ENCODE peak calls at places on chromosomes 2 and 18, in six cellular contexts. One of them, this sample, is unnamed.
A peak's percentile ranks its signal among the peaks of the same experiment; 100 is the strongest.

GRCh38 chr2:110804915-110805314 is 72.5 kb downstream of the ACOXL start:
- DNase-seq in MM.1S: no peak
- DNase-seq in OCI-LY7: no peak
- DNase-seq in body of pancreas: no peak
- DNase-seq in breast epithelium: no peak
- DNase-seq in B cell: peak; percentile 71
- DNase-seq in this sample: peak; percentile 72

GRCh38 chr2:116510117-116510671 is 1304.3 kb upstream of the DDX18 start:
- DNase-seq in MM.1S: peak; percentile 63
- DNase-seq in OCI-LY7: peak; percentile 27
- DNase-seq in body of pancreas: no peak
- DNase-seq in breast epithelium: no peak
- DNase-seq in B cell: no peak
- DNase-seq in this sample: peak; percentile 5

GRCh38 chr2:37168217-37168981 is 11.6 kb upstream of the EIF2AK2 start:
- DNase-seq in MM.1S: peak; percentile 51
- DNase-seq in OCI-LY7: peak; percentile 60
- DNase-seq in body of pancreas: peak; percentile 24
- DNase-seq in breast epithelium: no peak
- DNase-seq in B cell: no peak
- DNase-seq in this sample: peak; percentile 82

GRCh38 chr2:48551548-48551947 is 21.6 kb downstream of the STON1 start:
- DNase-seq in MM.1S: no peak
- DNase-seq in OCI-LY7: no peak
- DNase-seq in body of pancreas: no peak
- DNase-seq in breast epithelium: peak; percentile 23
- DNase-seq in B cell: no peak
- DNase-seq in this sample: no peak

GRCh38 chr18:43383031-43383430 is 105.7 kb upstream of the SYT4 start:
- DNase-seq in MM.1S: no peak
- DNase-seq in OCI-LY7: no peak
- DNase-seq in body of pancreas: no peak
- DNase-seq in breast epithelium: no peak
- DNase-seq in B cell: no peak
- DNase-seq in this sample: no peak

GRCh38 chr18:67513285-67513684 is 3.2 kb downstream of the DSEL start:
- DNase-seq in MM.1S: peak; percentile 19
- DNase-seq in OCI-LY7: no peak
- DNase-seq in body of pancreas: no peak
- DNase-seq in breast epithelium: no peak
- DNase-seq in B cell: peak; percentile 40
- DNase-seq in this sample: no peak

GRCh38 chr2:156999657-157000056 is 257.8 kb upstream of the GALNT5 start:
- DNase-seq in MM.1S: no peak
- DNase-seq in OCI-LY7: no peak
- DNase-seq in body of pancreas: peak; percentile 14
- DNase-seq in breast epithelium: no peak
- DNase-seq in B cell: no peak
- DNase-seq in this sample: no peak

GRCh38 chr2:128812183-128812940 is 493.7 kb upstream of the HS6ST1 start:
- DNase-seq in MM.1S: no peak
- DNase-seq in OCI-LY7: no peak
- DNase-seq in body of pancreas: no peak
- DNase-seq in breast epithelium: no peak
- DNase-seq in B cell: no peak
- DNase-seq in this sample: no peak

GRCh38 chr2:45826889-45827635 is 175.6 kb downstream of the PRKCE start:
- DNase-seq in MM.1S: no peak
- DNase-seq in OCI-LY7: no peak
- DNase-seq in body of pancreas: peak; percentile 24
- DNase-seq in breast epithelium: no peak
- DNase-seq in B cell: no peak
- DNase-seq in this sample: no peak

GRCh38 chr18:58041633-58042032 is 2.4 kb upstream of the NEDD4L start:
- DNase-seq in MM.1S: no peak
- DNase-seq in OCI-LY7: no peak
- DNase-seq in body of pancreas: no peak
- DNase-seq in breast epithelium: no peak
- DNase-seq in B cell: no peak
- DNase-seq in this sample: no peak

GRCh38 chr18:55064073-55064472 is 104.8 kb upstream of the CCDC68 start:
- DNase-seq in MM.1S: no peak
- DNase-seq in OCI-LY7: no peak
- DNase-seq in body of pancreas: no peak
- DNase-seq in breast epithelium: no peak
- DNase-seq in B cell: no peak
- DNase-seq in this sample: no peak

GRCh38 chr2:240906141-240906910 is at the start of gene CROCC2:
- DNase-seq in MM.1S: no peak
- DNase-seq in OCI-LY7: no peak
- DNase-seq in body of pancreas: no peak
- DNase-seq in breast epithelium: no peak
- DNase-seq in B cell: no peak
- DNase-seq in this sample: no peak

GRCh38 chr2:240903191-240904060 is 2.7 kb upstream of the CROCC2 start:
- DNase-seq in MM.1S: no peak
- DNase-seq in OCI-LY7: no peak
- DNase-seq in body of pancreas: peak; percentile 4
- DNase-seq in breast epithelium: no peak
- DNase-seq in B cell: no peak
- DNase-seq in this sample: no peak

GRCh38 chr2:240904216-240905175 is 1.6 kb upstream of the CROCC2 start:
- DNase-seq in MM.1S: no peak
- DNase-seq in OCI-LY7: no peak
- DNase-seq in body of pancreas: peak; percentile 8
- DNase-seq in breast epithelium: no peak
- DNase-seq in B cell: no peak
- DNase-seq in this sample: no peak

GRCh38 chr2:240906911-240907590 is 915 bp downstream of the CROCC2 start:
- DNase-seq in MM.1S: no peak
- DNase-seq in OCI-LY7: no peak
- DNase-seq in body of pancreas: no peak
- DNase-seq in breast epithelium: no peak
- DNase-seq in B cell: no peak
- DNase-seq in this sample: no peak

DNA sequence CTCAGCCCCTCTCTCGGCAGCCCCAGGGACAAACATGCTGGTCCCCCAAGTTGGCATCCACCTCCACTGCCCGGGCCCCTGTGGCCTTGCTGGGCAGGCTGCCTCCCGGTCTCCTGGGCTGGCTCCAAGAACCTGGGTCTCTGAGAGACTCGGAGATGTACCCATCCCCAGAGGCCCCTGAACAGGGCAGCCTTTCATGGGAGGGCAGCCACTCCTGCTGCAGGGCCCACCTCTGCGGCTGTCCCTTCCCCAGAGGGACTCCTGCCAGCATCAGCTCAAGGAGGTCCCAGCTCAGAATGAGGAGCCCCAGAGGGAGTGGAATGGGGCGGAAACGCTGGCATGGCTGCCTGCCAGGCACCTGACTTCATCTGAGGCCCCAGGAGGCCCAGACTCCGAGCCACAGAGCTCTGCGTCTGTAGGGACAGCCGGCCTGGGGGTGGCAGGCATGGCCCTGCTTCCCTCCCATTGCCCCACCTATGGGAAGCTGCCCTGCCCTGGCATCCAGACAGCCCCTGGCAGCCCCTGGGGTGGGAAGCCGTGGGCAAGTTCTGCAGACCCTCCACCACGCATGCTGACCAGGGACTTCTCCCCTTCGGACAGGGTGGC is 857 bp upstream of the CROCC2 start:
- DNase-seq in MM.1S: no peak
- DNase-seq in OCI-LY7: no peak
- DNase-seq in body of pancreas: peak; percentile 47
- DNase-seq in breast epithelium: no peak
- DNase-seq in B cell: no peak
- DNase-seq in this sample: no peak
- TF ChIP-seq CTCF in MM.1S: no peak
- TF ChIP-seq CTCF in OCI-LY7: no peak
- TF ChIP-seq CTCF in body of pancreas: no peak
- TF ChIP-seq CTCF in breast epithelium: no peak
- TF ChIP-seq CTCF in B cell: no peak
- TF ChIP-seq CTCF in this sample: no peak

DNA sequence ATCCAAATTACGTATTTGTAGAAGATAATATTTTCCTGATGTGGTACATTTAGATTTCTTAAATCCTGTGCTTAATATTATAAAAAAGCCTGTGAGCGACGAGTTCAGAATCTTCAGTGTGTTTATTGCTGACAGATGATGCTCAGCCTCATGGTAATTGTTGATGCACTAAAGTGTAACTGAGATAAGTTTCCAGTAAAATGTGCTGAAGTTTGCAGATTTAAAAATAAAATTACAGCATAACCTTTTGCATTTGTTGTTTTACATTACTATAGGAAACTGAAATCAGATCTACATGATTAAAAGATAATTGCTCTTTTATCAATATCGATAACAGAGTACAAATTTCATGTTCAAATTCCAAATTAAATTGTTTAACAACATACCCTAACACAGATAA is 307.6 kb downstream of the FIGN start:
- DNase-seq in MM.1S: no peak
- DNase-seq in OCI-LY7: no peak
- DNase-seq in body of pancreas: no peak
- DNase-seq in breast epithelium: no peak
- DNase-seq in B cell: no peak
- DNase-seq in this sample: no peak
- TF ChIP-seq CTCF in MM.1S: no peak
- TF ChIP-seq CTCF in OCI-LY7: no peak
- TF ChIP-seq CTCF in body of pancreas: no peak
- TF ChIP-seq CTCF in breast epithelium: no peak
- TF ChIP-seq CTCF in B cell: no peak
- TF ChIP-seq CTCF in this sample: no peak

GRCh38 chr18:59273936-59274928 is 978 bp upstream of the RAX start:
- DNase-seq in MM.1S: no peak
- DNase-seq in OCI-LY7: no peak
- DNase-seq in body of pancreas: no peak
- DNase-seq in breast epithelium: no peak
- DNase-seq in B cell: no peak
- DNase-seq in this sample: no peak

GRCh38 chr18:59275406-59275949 is 2.2 kb upstream of the RAX start:
- DNase-seq in MM.1S: no peak
- DNase-seq in OCI-LY7: no peak
- DNase-seq in body of pancreas: no peak
- DNase-seq in breast epithelium: no peak
- DNase-seq in B cell: no peak
- DNase-seq in this sample: no peak

GRCh38 chr18:59272221-59272888 is 899 bp downstream of the RAX start:
- DNase-seq in MM.1S: peak; percentile 17
- DNase-seq in OCI-LY7: no peak
- DNase-seq in body of pancreas: no peak
- DNase-seq in breast epithelium: no peak
- DNase-seq in B cell: no peak
- DNase-seq in this sample: peak; percentile 44

GRCh38 chr18:59271606-59272220 is 1.5 kb downstream of the RAX start:
- DNase-seq in MM.1S: no peak
- DNase-seq in OCI-LY7: no peak
- DNase-seq in body of pancreas: no peak
- DNase-seq in breast epithelium: no peak
- DNase-seq in B cell: no peak
- DNase-seq in this sample: no peak

DNA sequence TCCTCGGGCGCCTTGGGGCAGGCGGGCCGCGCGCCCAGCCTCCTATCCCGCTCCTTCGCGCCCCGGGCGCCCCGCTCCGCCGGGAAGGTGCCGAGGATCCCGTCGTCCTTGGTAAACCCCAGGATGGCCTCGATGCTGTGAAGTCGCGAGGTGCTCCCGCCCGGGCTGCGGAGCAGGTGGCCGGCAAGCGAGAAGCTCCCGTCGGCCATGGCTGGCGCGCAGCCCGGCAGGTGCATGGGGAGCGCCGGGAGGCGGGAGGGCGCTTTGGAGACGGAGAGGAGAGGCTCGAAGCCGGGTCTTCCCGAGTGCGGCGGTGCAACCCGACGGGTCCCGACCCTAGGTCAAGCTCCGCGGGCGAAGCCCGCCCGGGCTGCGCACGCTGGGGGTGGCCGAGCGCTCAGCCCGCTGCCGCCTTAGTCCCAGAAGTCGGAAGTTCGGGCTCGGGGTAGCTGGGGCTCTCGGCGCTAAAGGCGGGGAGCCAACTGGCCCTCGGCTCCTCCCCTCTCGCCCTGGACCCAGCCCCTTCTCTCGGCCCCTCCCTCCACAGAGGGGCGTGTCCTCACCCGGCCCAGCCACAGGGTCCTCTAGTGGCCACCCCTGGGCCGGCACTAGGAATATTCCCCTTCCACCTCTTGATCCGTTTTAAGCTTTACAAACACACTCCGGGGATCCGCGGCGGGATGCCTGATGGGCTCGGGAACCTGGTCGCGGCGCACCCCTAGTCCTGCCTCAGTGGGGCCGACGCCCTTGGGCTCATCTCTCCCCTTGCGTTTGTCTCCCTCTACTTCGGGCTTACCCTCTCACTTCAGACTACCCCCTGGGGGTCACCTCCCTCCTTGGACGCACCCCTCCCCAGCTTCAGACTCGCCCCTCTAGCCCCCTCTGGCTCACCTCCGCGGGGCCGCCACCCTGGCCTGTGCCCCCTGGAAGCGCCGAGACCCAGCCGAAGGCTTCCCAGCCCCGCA is at the start of gene RAX:
- DNase-seq in MM.1S: no peak
- DNase-seq in OCI-LY7: no peak
- DNase-seq in body of pancreas: no peak
- DNase-seq in breast epithelium: no peak
- DNase-seq in B cell: no peak
- DNase-seq in this sample: peak; percentile 81
- TF ChIP-seq CTCF in MM.1S: no peak
- TF ChIP-seq CTCF in OCI-LY7: no peak
- TF ChIP-seq CTCF in body of pancreas: no peak
- TF ChIP-seq CTCF in breast epithelium: no peak
- TF ChIP-seq CTCF in B cell: no peak
- TF ChIP-seq CTCF in this sample: no peak

GRCh38 chr18:33316146-33316587 is 124.4 kb downstream of the CCDC178 start:
- DNase-seq in MM.1S: no peak
- DNase-seq in OCI-LY7: no peak
- DNase-seq in body of pancreas: no peak
- DNase-seq in breast epithelium: no peak
- DNase-seq in B cell: no peak
- DNase-seq in this sample: no peak

DNA sequence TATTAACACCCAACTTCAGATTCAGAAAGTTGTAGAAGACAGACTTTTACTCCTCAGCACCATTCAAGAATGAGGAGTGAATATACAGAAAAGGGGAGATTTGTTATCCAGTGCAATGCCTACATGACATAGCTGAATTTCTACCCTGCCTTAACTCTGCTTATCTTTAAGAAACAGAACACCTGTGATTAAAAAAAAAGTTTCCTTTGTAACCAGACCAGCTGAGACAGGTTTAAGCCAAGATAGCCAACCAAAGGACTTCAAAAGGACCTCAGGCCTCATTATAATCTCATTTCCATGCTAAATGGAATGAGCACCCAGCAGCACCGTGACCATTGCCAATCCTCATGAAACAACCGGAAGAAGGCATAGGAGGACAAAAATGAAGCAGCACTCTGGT is 122.9 kb downstream of the CCDC178 start:
- DNase-seq in MM.1S: no peak
- DNase-seq in OCI-LY7: no peak
- DNase-seq in body of pancreas: no peak
- DNase-seq in breast epithelium: no peak
- DNase-seq in B cell: no peak
- DNase-seq in this sample: no peak
- TF ChIP-seq CTCF in MM.1S: no peak
- TF ChIP-seq CTCF in OCI-LY7: no peak
- TF ChIP-seq CTCF in body of pancreas: no peak
- TF ChIP-seq CTCF in breast epithelium: no peak
- TF ChIP-seq CTCF in B cell: no peak
- TF ChIP-seq CTCF in this sample: no peak

This sample was measured in GM13977.